ENCODE peak calls at places on chromosomes 4 and X, in eight cellular contexts. One of them, this sample, is unnamed.

GRCh38 chr4:186551849-186552248 is 3.5 kb downstream of the MTNR1A start:
- DNase-seq in fibroblast of pulmonary artery: no peak
- DNase-seq in activated CD4-positive, alpha-beta T cell treated with anti-CD3 and anti-CD28 coated beads, Interleukin-2, amount 50 U/mL, for 4 hours: no peak
- DNase-seq in mucosa of descending colon: no peak
- DNase-seq in GDM1: no peak
- DNase-seq in activated naive CD8-positive, alpha-beta T cell treated with anti-CD3 and anti-CD28 coated beads for 36 hours: no peak
- DNase-seq in left lung: no peak
- DNase-seq in activated CD8-positive, alpha-beta memory T cell treated with anti-CD3 and anti-CD28 coated beads, Interleukin-2, amount 50 U/mL, for 4 hours: no peak
- DNase-seq in this sample: no peak

GRCh38 chr4:121380448-121381147 is at the start of gene QRFPR:
- DNase-seq in fibroblast of pulmonary artery: no peak
- DNase-seq in GDM1: no peak
- DNase-seq in activated naive CD8-positive, alpha-beta T cell treated with anti-CD3 and anti-CD28 coated beads for 36 hours: peak; percentile 16
- DNase-seq in activated CD8-positive, alpha-beta memory T cell treated with anti-CD3 and anti-CD28 coated beads, Interleukin-2, amount 50 U/mL, for 4 hours: no peak
- DNase-seq in left lung: no peak
- DNase-seq in activated CD4-positive, alpha-beta T cell treated with anti-CD3 and anti-CD28 coated beads, Interleukin-2, amount 50 U/mL, for 4 hours: no peak
- DNase-seq in mucosa of descending colon: peak; percentile 41
- DNase-seq in this sample: no peak

GRCh38 chr4:141425124-141425523 is 204.4 kb downstream of the ZNF330 start:
- DNase-seq in GDM1: no peak
- DNase-seq in activated CD4-positive, alpha-beta T cell treated with anti-CD3 and anti-CD28 coated beads, Interleukin-2, amount 50 U/mL, for 4 hours: no peak
- DNase-seq in left lung: no peak
- DNase-seq in activated CD8-positive, alpha-beta memory T cell treated with anti-CD3 and anti-CD28 coated beads, Interleukin-2, amount 50 U/mL, for 4 hours: no peak
- DNase-seq in activated naive CD8-positive, alpha-beta T cell treated with anti-CD3 and anti-CD28 coated beads for 36 hours: no peak
- DNase-seq in fibroblast of pulmonary artery: peak; percentile 72
- DNase-seq in mucosa of descending colon: no peak
- DNase-seq in this sample: no peak

GRCh38 chrX:8010105-8010504 is 82.9 kb upstream of the PNPLA4 start:
- DNase-seq in activated CD4-positive, alpha-beta T cell treated with anti-CD3 and anti-CD28 coated beads, Interleukin-2, amount 50 U/mL, for 4 hours: no peak
- DNase-seq in activated CD8-positive, alpha-beta memory T cell treated with anti-CD3 and anti-CD28 coated beads, Interleukin-2, amount 50 U/mL, for 4 hours: no peak
- DNase-seq in GDM1: no peak
- DNase-seq in fibroblast of pulmonary artery: no peak
- DNase-seq in left lung: no peak
- DNase-seq in activated naive CD8-positive, alpha-beta T cell treated with anti-CD3 and anti-CD28 coated beads for 36 hours: no peak
- DNase-seq in mucosa of descending colon: no peak
- DNase-seq in this sample: no peak

GRCh38 chr4:157221895-157222763 is 1.6 kb downstream of the GRIA2 start:
- DNase-seq in activated CD8-positive, alpha-beta memory T cell treated with anti-CD3 and anti-CD28 coated beads, Interleukin-2, amount 50 U/mL, for 4 hours: no peak
- DNase-seq in activated naive CD8-positive, alpha-beta T cell treated with anti-CD3 and anti-CD28 coated beads for 36 hours: no peak
- DNase-seq in activated CD4-positive, alpha-beta T cell treated with anti-CD3 and anti-CD28 coated beads, Interleukin-2, amount 50 U/mL, for 4 hours: no peak
- DNase-seq in GDM1: no peak
- DNase-seq in left lung: no peak
- DNase-seq in mucosa of descending colon: peak; percentile 45
- DNase-seq in fibroblast of pulmonary artery: no peak
- DNase-seq in this sample: no peak

GRCh38 chrX:152913354-152913753 is 15.5 kb downstream of the ZNF185 start:
- DNase-seq in activated naive CD8-positive, alpha-beta T cell treated with anti-CD3 and anti-CD28 coated beads for 36 hours: no peak
- DNase-seq in fibroblast of pulmonary artery: no peak
- DNase-seq in activated CD8-positive, alpha-beta memory T cell treated with anti-CD3 and anti-CD28 coated beads, Interleukin-2, amount 50 U/mL, for 4 hours: no peak
- DNase-seq in GDM1: peak; percentile 41
- DNase-seq in mucosa of descending colon: no peak
- DNase-seq in left lung: no peak
- DNase-seq in activated CD4-positive, alpha-beta T cell treated with anti-CD3 and anti-CD28 coated beads, Interleukin-2, amount 50 U/mL, for 4 hours: no peak
- DNase-seq in this sample: peak; percentile 64

GRCh38 chrX:69232945-69233344 is 67.7 kb upstream of the PJA1 start:
- DNase-seq in mucosa of descending colon: no peak
- DNase-seq in activated naive CD8-positive, alpha-beta T cell treated with anti-CD3 and anti-CD28 coated beads for 36 hours: no peak
- DNase-seq in left lung: no peak
- DNase-seq in activated CD8-positive, alpha-beta memory T cell treated with anti-CD3 and anti-CD28 coated beads, Interleukin-2, amount 50 U/mL, for 4 hours: no peak
- DNase-seq in activated CD4-positive, alpha-beta T cell treated with anti-CD3 and anti-CD28 coated beads, Interleukin-2, amount 50 U/mL, for 4 hours: no peak
- DNase-seq in fibroblast of pulmonary artery: no peak
- DNase-seq in GDM1: no peak
- DNase-seq in this sample: no peak

GRCh38 chr4:155796031-155796430 is 37.2 kb downstream of the GUCY1B1 start:
- DNase-seq in activated CD8-positive, alpha-beta memory T cell treated with anti-CD3 and anti-CD28 coated beads, Interleukin-2, amount 50 U/mL, for 4 hours: no peak
- DNase-seq in activated naive CD8-positive, alpha-beta T cell treated with anti-CD3 and anti-CD28 coated beads for 36 hours: no peak
- DNase-seq in fibroblast of pulmonary artery: peak; percentile 31
- DNase-seq in left lung: no peak
- DNase-seq in GDM1: no peak
- DNase-seq in mucosa of descending colon: no peak
- DNase-seq in activated CD4-positive, alpha-beta T cell treated with anti-CD3 and anti-CD28 coated beads, Interleukin-2, amount 50 U/mL, for 4 hours: no peak
- DNase-seq in this sample: no peak

GRCh38 chrX:2325076-2325784 is 175.5 kb downstream of the DHRSX start:
- DNase-seq in fibroblast of pulmonary artery: peak; percentile 59
- DNase-seq in mucosa of descending colon: peak; percentile 83
- DNase-seq in activated CD8-positive, alpha-beta memory T cell treated with anti-CD3 and anti-CD28 coated beads, Interleukin-2, amount 50 U/mL, for 4 hours: peak; percentile 40
- DNase-seq in GDM1: no peak
- DNase-seq in left lung: peak; percentile 78
- DNase-seq in activated CD4-positive, alpha-beta T cell treated with anti-CD3 and anti-CD28 coated beads, Interleukin-2, amount 50 U/mL, for 4 hours: peak; percentile 13
- DNase-seq in activated naive CD8-positive, alpha-beta T cell treated with anti-CD3 and anti-CD28 coated beads for 36 hours: peak; percentile 17
- DNase-seq in this sample: peak; percentile 33

GRCh38 chrX:154135458-154136229 is 8.4 kb upstream of the OPN1LW start:
- DNase-seq in activated CD8-positive, alpha-beta memory T cell treated with anti-CD3 and anti-CD28 coated beads, Interleukin-2, amount 50 U/mL, for 4 hours: no peak
- DNase-seq in left lung: no peak
- DNase-seq in activated naive CD8-positive, alpha-beta T cell treated with anti-CD3 and anti-CD28 coated beads for 36 hours: no peak
- DNase-seq in fibroblast of pulmonary artery: no peak
- DNase-seq in GDM1: no peak
- DNase-seq in mucosa of descending colon: no peak
- DNase-seq in activated CD4-positive, alpha-beta T cell treated with anti-CD3 and anti-CD28 coated beads, Interleukin-2, amount 50 U/mL, for 4 hours: no peak
- DNase-seq in this sample: no peak

GRCh38 chr4:150385606-150386005 is 196.3 kb upstream of the MAB21L2 start:
- DNase-seq in activated CD8-positive, alpha-beta memory T cell treated with anti-CD3 and anti-CD28 coated beads, Interleukin-2, amount 50 U/mL, for 4 hours: no peak
- DNase-seq in GDM1: no peak
- DNase-seq in fibroblast of pulmonary artery: peak; percentile 97
- DNase-seq in mucosa of descending colon: no peak
- DNase-seq in activated naive CD8-positive, alpha-beta T cell treated with anti-CD3 and anti-CD28 coated beads for 36 hours: no peak
- DNase-seq in activated CD4-positive, alpha-beta T cell treated with anti-CD3 and anti-CD28 coated beads, Interleukin-2, amount 50 U/mL, for 4 hours: no peak
- DNase-seq in left lung: no peak
- DNase-seq in this sample: no peak

GRCh38 chr4:53196872-53197759 is 168.7 kb downstream of the SCFD2 start:
- DNase-seq in GDM1: peak; percentile 33
- DNase-seq in left lung: no peak
- DNase-seq in activated naive CD8-positive, alpha-beta T cell treated with anti-CD3 and anti-CD28 coated beads for 36 hours: no peak
- DNase-seq in activated CD4-positive, alpha-beta T cell treated with anti-CD3 and anti-CD28 coated beads, Interleukin-2, amount 50 U/mL, for 4 hours: no peak
- DNase-seq in mucosa of descending colon: no peak
- DNase-seq in fibroblast of pulmonary artery: peak; percentile 95
- DNase-seq in activated CD8-positive, alpha-beta memory T cell treated with anti-CD3 and anti-CD28 coated beads, Interleukin-2, amount 50 U/mL, for 4 hours: no peak
- DNase-seq in this sample: peak; percentile 56

GRCh38 chr4:11259837-11260236 is 168.9 kb downstream of the HS3ST1 start:
- DNase-seq in activated CD4-positive, alpha-beta T cell treated with anti-CD3 and anti-CD28 coated beads, Interleukin-2, amount 50 U/mL, for 4 hours: no peak
- DNase-seq in mucosa of descending colon: no peak
- DNase-seq in left lung: no peak
- DNase-seq in activated naive CD8-positive, alpha-beta T cell treated with anti-CD3 and anti-CD28 coated beads for 36 hours: no peak
- DNase-seq in fibroblast of pulmonary artery: no peak
- DNase-seq in activated CD8-positive, alpha-beta memory T cell treated with anti-CD3 and anti-CD28 coated beads, Interleukin-2, amount 50 U/mL, for 4 hours: no peak
- DNase-seq in GDM1: no peak
- DNase-seq in this sample: no peak

GRCh38 chrX:1442016-1442665 is 10.6 kb downstream of the ASMTL start:
- DNase-seq in left lung: no peak
- DNase-seq in activated CD8-positive, alpha-beta memory T cell treated with anti-CD3 and anti-CD28 coated beads, Interleukin-2, amount 50 U/mL, for 4 hours: peak; percentile 5
- DNase-seq in activated CD4-positive, alpha-beta T cell treated with anti-CD3 and anti-CD28 coated beads, Interleukin-2, amount 50 U/mL, for 4 hours: no peak
- DNase-seq in mucosa of descending colon: peak; percentile 17
- DNase-seq in GDM1: no peak
- DNase-seq in activated naive CD8-positive, alpha-beta T cell treated with anti-CD3 and anti-CD28 coated beads for 36 hours: no peak
- DNase-seq in fibroblast of pulmonary artery: no peak
- DNase-seq in this sample: no peak

GRCh38 chrX:6244666-6245065 is 16.0 kb upstream of the NLGN4X start:
- DNase-seq in GDM1: no peak
- DNase-seq in left lung: no peak
- DNase-seq in mucosa of descending colon: no peak
- DNase-seq in activated CD8-positive, alpha-beta memory T cell treated with anti-CD3 and anti-CD28 coated beads, Interleukin-2, amount 50 U/mL, for 4 hours: no peak
- DNase-seq in fibroblast of pulmonary artery: no peak
- DNase-seq in activated CD4-positive, alpha-beta T cell treated with anti-CD3 and anti-CD28 coated beads, Interleukin-2, amount 50 U/mL, for 4 hours: no peak
- DNase-seq in activated naive CD8-positive, alpha-beta T cell treated with anti-CD3 and anti-CD28 coated beads for 36 hours: no peak
- DNase-seq in this sample: no peak

GRCh38 chr4:124278477-124278876 is 434.1 kb downstream of the ANKRD50 start:
- DNase-seq in GDM1: no peak
- DNase-seq in activated CD8-positive, alpha-beta memory T cell treated with anti-CD3 and anti-CD28 coated beads, Interleukin-2, amount 50 U/mL, for 4 hours: no peak
- DNase-seq in left lung: no peak
- DNase-seq in activated CD4-positive, alpha-beta T cell treated with anti-CD3 and anti-CD28 coated beads, Interleukin-2, amount 50 U/mL, for 4 hours: no peak
- DNase-seq in mucosa of descending colon: no peak
- DNase-seq in fibroblast of pulmonary artery: peak; percentile 91
- DNase-seq in activated naive CD8-positive, alpha-beta T cell treated with anti-CD3 and anti-CD28 coated beads for 36 hours: no peak
- DNase-seq in this sample: no peak

GRCh38 chrX:100316987-100317386 is 93.1 kb downstream of the PCDH19 start:
- DNase-seq in activated CD8-positive, alpha-beta memory T cell treated with anti-CD3 and anti-CD28 coated beads, Interleukin-2, amount 50 U/mL, for 4 hours: no peak
- DNase-seq in GDM1: no peak
- DNase-seq in left lung: peak; percentile 47
- DNase-seq in fibroblast of pulmonary artery: no peak
- DNase-seq in activated CD4-positive, alpha-beta T cell treated with anti-CD3 and anti-CD28 coated beads, Interleukin-2, amount 50 U/mL, for 4 hours: no peak
- DNase-seq in mucosa of descending colon: no peak
- DNase-seq in activated naive CD8-positive, alpha-beta T cell treated with anti-CD3 and anti-CD28 coated beads for 36 hours: no peak
- DNase-seq in this sample: no peak

GRCh38 chrX:24672701-24673190 is 21.0 kb upstream of the POLA1 start:
- DNase-seq in activated CD8-positive, alpha-beta memory T cell treated with anti-CD3 and anti-CD28 coated beads, Interleukin-2, amount 50 U/mL, for 4 hours: no peak
- DNase-seq in GDM1: no peak
- DNase-seq in mucosa of descending colon: no peak
- DNase-seq in activated naive CD8-positive, alpha-beta T cell treated with anti-CD3 and anti-CD28 coated beads for 36 hours: no peak
- DNase-seq in left lung: no peak
- DNase-seq in activated CD4-positive, alpha-beta T cell treated with anti-CD3 and anti-CD28 coated beads, Interleukin-2, amount 50 U/mL, for 4 hours: no peak
- DNase-seq in fibroblast of pulmonary artery: no peak
- DNase-seq in this sample: no peak

GRCh38 chrX:97021680-97022079 is 138.0 kb downstream of the RPA4 start:
- DNase-seq in activated CD4-positive, alpha-beta T cell treated with anti-CD3 and anti-CD28 coated beads, Interleukin-2, amount 50 U/mL, for 4 hours: no peak
- DNase-seq in mucosa of descending colon: no peak
- DNase-seq in activated CD8-positive, alpha-beta memory T cell treated with anti-CD3 and anti-CD28 coated beads, Interleukin-2, amount 50 U/mL, for 4 hours: no peak
- DNase-seq in fibroblast of pulmonary artery: peak; percentile 65
- DNase-seq in left lung: no peak
- DNase-seq in GDM1: no peak
- DNase-seq in activated naive CD8-positive, alpha-beta T cell treated with anti-CD3 and anti-CD28 coated beads for 36 hours: no peak
- DNase-seq in this sample: no peak